ENCODE peak calls at places on chromosome 15, in five cellular contexts. L is H9, R is H1, E is mesendoderm, Q is IMR-90. C is an unnamed sample.

GRCh38 chr15:71916834-71917233 is 106.5 kb downstream of the NR2E3 start:
- DNase-seq in L (no peak), R (no peak), E (no peak), Q (no peak), C (no peak)

GRCh38 chr15:81752149-81752942 is 293.5 kb downstream of the MEX3B start:
- DNase-seq in L (no peak), R (no peak), E (no peak), Q (peak), C (no peak)

GRCh38 chr15:49637857-49638256 is 17.0 kb downstream of the DTWD1 start:
- DNase-seq in L (no peak), R (no peak), E (peak), Q (no peak), C (no peak)

GRCh38 chr15:101048191-101049011 is 129.2 kb downstream of the LRRK1 start:
- DNase-seq in L (peak), R (no peak), E (no peak), Q (no peak), C (no peak)

GRCh38 chr15:60363024-60363674 is 34.6 kb downstream of the ANXA2 start:
- DNase-seq in L (no peak), R (no peak), E (no peak), Q (no peak), C (no peak)

GRCh38 chr15:71151061-71151460 is 35.8 kb downstream of the THSD4 start:
- DNase-seq in L (no peak), R (no peak), E (peak), Q (peak), C (no peak)

GRCh38 chr15:40436116-40436891 is 4.4 kb upstream of the BAHD1 start:
- DNase-seq in L (no peak), R (no peak), E (no peak), Q (no peak), C (no peak)

GRCh38 chr15:80949756-80950155 is 39.9 kb downstream of the MESD start:
- DNase-seq in L (no peak), R (no peak), E (no peak), Q (no peak), C (no peak)

GRCh38 chr15:66128116-66128715 is 125.3 kb downstream of the MEGF11 start:
- DNase-seq in L (no peak), R (no peak), E (no peak), Q (no peak), C (no peak)

GRCh38 chr15:38520035-38520434 is 44.6 kb downstream of the RASGRP1 start:
- DNase-seq in L (no peak), R (no peak), E (no peak), Q (no peak), C (no peak)

GRCh38 chr15:49301562-49301961 is 121.5 kb upstream of the FGF7 start:
- DNase-seq in L (no peak), R (no peak), E (no peak), Q (peak), C (no peak)

GRCh38 chr15:52485290-52485689 is 43.4 kb downstream of the MYO5A start:
- DNase-seq in L (no peak), R (no peak), E (no peak), Q (no peak), C (no peak)

GRCh38 chr15:88433046-88433685 is 34.0 kb downstream of the MRPL46 start:
- DNase-seq in L (no peak), R (no peak), E (no peak), Q (no peak), C (no peak)

GRCh38 chr15:90903733-90904536 is 833 bp downstream of the MAN2A2 start:
- DNase-seq in L (peak), R (no peak), E (peak), Q (no peak), C (no peak)

GRCh38 chr15:90531147-90531546 is 1.4 kb downstream of the CRTC3 start:
- DNase-seq in L (no peak), R (no peak), E (no peak), Q (no peak), C (no peak)

GRCh38 chr15:56082263-56082761 is 88.9 kb upstream of the NEDD4 start:
- DNase-seq in L (no peak), R (no peak), E (no peak), Q (no peak), C (no peak)

GRCh38 chr15:89743594-89743993 is 7.5 kb downstream of the MESP1 start:
- DNase-seq in L (no peak), R (no peak), E (no peak), Q (no peak), C (no peak)

GRCh38 chr15:85825719-85826118 is 31.0 kb upstream of the KLHL25 start:
- DNase-seq in L (no peak), R (no peak), E (no peak), Q (no peak), C (no peak)

GRCh38 chr15:78950343-78950742 is 5.5 kb upstream of the CTSH start:
- DNase-seq in L (no peak), R (no peak), E (no peak), Q (no peak), C (no peak)

GRCh38 chr15:44712108-44713005 is 1.0 kb downstream of the B2M start:
- DNase-seq in L (no peak), R (no peak), E (peak), Q (peak), C (no peak)

GRCh38 chr15:92803852-92804609 is 96.1 kb upstream of the CHD2 start:
- DNase-seq in L (no peak), R (no peak), E (peak), Q (peak), C (no peak)

DNA sequence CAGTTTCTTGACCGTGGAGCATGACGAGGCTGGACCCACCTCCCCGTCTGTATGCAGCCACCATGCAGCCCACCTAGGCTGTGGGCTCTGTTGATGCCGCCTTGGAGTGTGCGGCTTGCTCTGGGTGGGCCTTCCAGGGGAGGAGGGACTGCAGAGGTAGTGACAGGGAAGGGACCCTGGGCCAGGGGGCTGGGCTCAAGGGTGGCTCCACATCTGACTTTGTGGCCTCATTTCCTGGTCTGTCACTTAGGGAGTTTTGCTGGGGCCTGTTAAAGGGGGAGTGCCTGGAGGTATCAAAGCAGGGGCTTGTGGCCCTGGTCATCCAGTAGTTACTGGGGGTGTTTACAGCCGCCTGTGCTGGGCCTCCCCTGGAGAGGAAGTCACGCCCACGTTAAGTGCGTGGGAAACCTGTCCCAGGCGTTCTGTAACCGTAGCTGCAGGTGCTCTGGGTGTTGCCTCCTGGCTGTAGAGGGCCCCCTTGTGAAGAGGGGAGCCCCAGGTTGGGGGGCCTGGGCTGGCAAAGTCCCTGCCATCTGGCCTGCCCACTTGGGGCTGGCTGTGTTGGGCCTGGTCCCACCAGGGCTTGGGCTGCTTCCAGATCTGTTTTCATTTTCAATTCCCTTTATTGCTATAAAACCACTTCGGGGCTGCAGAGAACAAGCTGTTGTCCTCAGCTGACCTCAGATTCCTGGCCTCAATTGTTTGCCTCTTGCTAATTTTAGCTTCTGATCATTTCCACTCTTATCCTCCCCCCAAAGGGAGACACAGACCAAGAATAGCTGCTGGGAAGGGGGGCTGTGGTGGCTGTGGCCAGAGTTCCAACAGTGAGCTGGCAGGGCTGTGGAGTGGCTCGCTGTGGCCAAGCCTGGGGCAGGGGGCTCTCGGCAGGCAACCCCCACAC is 26.5 kb downstream of the KLF13 start:
- DNase-seq in L (no peak), R (no peak), E (no peak), Q (peak), C (no peak)
- H2BK120ac ChIP-seq in L (no peak), R (no peak), E (no peak), Q (peak), C (no peak)

DNA sequence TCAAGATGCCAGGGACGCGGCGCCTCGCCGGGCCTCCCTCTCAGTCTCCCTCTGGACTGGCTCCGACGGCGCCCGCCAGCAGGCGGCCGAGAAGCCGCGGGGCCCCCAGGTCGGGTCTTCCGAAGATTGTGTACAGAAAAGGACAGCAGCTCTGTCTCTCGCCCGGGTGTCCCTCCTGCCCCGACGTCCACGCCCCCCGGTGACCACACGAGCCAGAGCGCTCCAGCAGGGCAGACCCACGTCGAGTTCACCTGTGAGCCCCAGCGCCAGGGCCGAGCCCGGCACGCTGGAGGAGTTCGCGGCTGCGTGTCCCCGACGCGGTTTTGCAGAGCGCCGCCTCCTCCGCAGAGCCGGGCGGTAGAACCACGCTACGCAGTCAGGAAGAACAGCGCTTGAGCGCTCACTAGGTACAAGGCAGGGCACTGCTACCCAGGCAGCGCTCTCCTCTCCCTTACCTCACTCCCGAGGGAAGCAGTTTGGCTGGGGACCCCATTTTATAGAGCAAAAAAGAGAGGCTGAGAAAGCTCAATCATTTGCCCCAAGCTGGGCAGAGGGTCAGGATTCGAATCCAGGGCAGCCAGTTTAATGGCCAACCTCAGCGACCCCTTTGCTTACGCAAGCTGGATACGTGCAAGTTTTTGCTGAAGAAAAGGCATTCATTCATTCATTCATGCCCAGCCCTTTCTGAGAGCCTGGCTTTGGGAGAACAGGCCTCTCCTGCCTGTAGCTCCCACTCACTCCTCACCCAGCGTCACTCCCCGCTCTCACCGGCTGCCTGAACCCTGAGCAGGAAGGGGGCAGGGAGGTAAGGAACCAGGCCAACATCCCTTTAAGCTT is 3.0 kb upstream of the TLE3 start:
- DNase-seq in L (peak), R (no peak), E (peak), Q (peak), C (peak)
- H3K18ac ChIP-seq in L (peak), R (peak), E (peak), Q (no peak), C (peak)

DNA sequence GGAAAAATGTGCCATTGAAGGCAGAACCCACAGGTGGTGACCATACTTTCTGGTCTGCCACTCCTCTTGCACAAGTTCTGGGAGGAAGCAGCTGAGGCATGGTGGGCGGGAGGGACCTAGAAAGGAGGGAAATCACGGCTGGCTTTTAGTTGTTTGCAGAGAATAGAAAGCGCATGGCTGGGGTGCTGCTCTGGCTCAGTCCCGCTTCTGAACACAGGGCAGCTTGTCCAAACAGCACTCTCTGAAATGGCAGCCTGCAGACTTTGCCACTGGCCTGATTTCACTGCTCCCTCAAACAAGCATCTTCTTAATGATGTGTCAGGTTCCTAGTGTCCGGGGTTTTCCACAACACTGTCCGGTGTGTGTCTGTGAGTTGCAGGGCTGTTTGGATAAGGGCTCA is 76.7 kb downstream of the AAGAB start:
- DNase-seq in L (no peak), R (no peak), E (no peak), Q (peak), C (no peak)
- H3K4ac ChIP-seq in L (no peak), R (no peak), E (peak), Q (peak), C (no peak)

DNA sequence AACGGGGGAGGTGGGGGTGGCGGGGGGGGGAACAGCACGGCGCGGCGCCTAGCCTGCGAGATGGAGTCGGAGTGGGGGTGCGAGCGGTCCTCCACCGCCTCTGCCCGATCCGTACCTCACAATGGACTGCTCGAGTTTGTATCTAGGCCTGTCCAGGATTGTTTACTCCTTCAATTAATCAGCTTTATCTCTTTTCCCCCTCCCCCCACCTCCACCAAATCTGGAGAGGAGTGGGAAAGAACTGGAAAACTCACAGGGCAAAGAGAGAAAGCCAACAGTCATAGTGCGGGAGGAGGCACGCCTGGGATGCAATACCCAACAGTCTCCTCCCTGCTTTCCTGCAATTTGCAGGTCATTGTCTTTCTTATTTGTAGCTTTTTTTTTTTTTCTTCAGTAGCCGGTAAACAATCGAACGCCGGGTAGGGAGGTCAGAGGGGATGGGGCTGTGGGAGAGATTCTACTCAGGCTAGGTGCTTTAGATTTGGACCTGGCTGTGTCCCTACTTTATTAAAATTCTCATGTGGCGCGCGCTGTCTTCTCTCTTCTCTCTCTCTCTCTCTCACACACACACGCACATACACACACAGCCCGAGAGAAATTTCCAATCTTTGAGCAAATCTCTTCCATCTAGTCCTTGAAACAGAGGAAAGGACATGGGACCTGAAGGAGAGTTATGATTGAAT is 6.9 kb upstream of the MEIS2 start:
- DNase-seq in L (peak), R (no peak), E (peak), Q (no peak), C (peak)
- H2BK120ac ChIP-seq in L (no peak), R (no peak), E (no peak), Q (no peak), C (no peak)

GRCh38 chr15:95085056-95085455 is 853.7 kb downstream of the MCTP2 start:
- DNase-seq in L (no peak), R (no peak), E (peak), Q (no peak), C (no peak)

GRCh38 chr15:95086543-95087252 is 855.3 kb downstream of the MCTP2 start:
- DNase-seq in L (no peak), R (no peak), E (peak), Q (peak), C (no peak)

DNA sequence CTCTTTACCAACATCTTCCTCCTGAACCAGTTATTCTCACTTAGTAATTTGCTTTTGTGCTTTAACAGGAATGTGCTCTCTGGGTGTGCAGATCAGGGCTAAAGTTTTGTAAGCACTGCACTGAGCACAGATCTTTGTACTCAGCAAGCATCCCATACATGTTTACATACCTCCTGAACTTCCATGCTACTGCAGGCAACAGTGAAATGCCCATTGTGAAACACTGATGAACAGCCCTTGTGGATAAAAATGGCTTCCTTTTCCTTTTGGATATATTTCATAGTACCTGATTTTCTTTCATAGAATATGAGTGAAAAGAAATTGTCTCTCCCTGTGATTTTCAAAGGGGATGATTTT is 855.9 kb downstream of the MCTP2 start:
- DNase-seq in L (no peak), R (no peak), E (no peak), Q (peak), C (no peak)
- H3K18ac ChIP-seq in L (no peak), R (no peak), E (no peak), Q (no peak), C (no peak)

GRCh38 chr15:25987638-25988037 is 124.5 kb upstream of the ATP10A start:
- DNase-seq in L (no peak), R (no peak), E (no peak), Q (no peak), C (no peak)
- H3K4ac ChIP-seq in L (no peak), R (no peak), E (no peak), Q (no peak), C (no peak)

DNA sequence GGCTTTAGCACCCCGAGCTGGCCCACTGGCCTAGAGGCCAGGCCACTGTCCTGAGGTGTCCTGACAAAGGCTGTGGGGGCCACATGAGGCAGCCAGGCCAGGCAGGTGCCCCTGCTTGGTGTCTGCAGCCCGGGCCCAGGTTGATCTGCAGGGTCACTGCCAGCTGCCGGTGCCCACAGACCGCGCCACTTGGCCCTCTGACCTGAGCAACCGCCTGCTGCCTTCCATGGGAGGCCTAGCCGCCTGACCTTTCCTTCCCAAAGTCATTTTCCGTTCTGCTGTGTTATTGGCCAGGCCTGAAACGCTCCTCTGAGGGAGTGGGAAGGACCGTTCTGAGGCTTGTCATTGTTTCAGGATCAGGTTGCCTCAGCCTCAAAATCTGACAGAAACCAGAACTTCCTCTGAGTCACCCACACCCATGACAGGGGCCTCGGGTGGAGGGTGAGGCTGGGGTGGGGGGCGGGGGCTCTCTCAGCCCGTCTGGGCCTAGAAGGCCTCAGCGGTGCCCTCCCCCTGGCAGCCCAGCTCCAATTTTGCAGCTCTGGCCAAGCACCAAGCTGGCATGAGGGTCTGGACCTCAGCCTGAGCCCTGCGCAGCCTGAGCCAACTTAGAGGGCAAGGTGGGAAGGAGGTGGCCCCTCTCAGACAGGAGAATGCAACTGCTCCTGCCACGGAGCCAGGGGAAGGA is 140.7 kb upstream of the MEF2A start:
- DNase-seq in L (no peak), R (no peak), E (peak), Q (peak), C (no peak)
- H2BK120ac ChIP-seq in L (no peak), R (no peak), E (no peak), Q (peak), C (no peak)

DNA sequence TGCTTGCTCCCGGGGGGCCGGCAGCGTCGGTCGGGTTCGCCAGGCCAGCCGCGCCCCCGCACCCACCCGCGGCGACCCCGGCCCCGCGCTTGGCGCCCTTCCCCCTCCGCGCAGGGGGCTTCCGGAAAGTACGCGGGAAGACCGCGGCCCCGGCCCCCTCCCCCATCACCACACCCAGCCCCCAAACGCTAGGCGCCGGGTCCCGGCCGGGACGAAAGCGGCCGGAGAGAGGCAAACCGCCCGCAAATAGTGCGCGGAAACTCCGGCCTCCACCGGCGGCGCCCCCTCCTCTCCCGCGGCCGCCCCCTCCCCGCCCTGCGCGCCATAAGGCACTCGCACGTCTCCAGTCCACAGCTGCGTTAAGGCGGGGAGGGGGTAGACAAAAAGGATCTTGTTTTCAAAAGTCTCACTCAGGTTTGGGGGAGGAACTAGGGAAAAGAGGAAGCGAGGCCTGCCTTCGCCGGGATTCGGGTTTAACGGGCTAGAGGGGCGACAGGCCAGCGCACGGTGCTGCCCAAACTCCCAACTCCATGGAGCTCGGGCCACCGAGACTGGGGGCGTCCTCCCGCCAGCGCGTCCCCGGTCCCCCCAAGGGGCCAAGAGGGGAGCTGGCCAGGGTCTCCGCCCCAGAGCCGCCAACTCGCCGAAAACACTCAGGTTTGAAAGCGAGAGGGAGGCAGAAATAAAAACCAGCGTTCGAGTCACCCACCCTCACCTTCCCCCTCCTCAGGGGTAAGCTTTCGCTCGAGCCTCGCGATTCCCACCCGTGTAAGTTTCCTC is 1.8 kb downstream of the ANP32A start:
- DNase-seq in L (no peak), R (no peak), E (peak), Q (no peak), C (peak)
- H3K18ac ChIP-seq in L (peak), R (peak), E (peak), Q (peak), C (peak)